ENCODE peak calls at places on chromosomes 11 and 22, in seven cellular contexts. H, J, D, P, M, W and A are unnamed samples. For H3K27me3, the result is how much of the 10 kb centered on the place peaks cover.

GRCh38 chr11:17564687-17565042 is 17.6 kb downstream of the OTOG start:
- DNase-seq in H (no peak), J (no peak), D (no peak), P (no peak), M (no peak), W (no peak), A (no peak)

GRCh38 chr11:134509381-134510068 is 97.5 kb upstream of the B3GAT1 start:
- DNase-seq in H (peak), J (no peak), D (no peak), P (no peak), M (no peak), W (no peak), A (no peak)

GRCh38 chr11:58616594-58616993 is 5.9 kb upstream of the CNTF start:
- DNase-seq in H (peak), J (no peak), D (peak), P (peak), M (no peak), W (no peak), A (peak)

GRCh38 chr11:69402251-69402892 is 79.1 kb upstream of the LINC01488 start:
- DNase-seq in H (no peak), J (no peak), D (no peak), P (no peak), M (no peak), W (no peak), A (no peak)

GRCh38 chr22:48602805-48603518 is 1224.7 kb downstream of the BRD1 start:
- DNase-seq in H (no peak), J (no peak), D (no peak), P (no peak), M (no peak), W (no peak), A (no peak)

GRCh38 chr11:123559418-123559817 is 95.0 kb downstream of the SCN3B start:
- DNase-seq in H (no peak), J (no peak), D (no peak), P (no peak), M (no peak), W (no peak), A (no peak)

GRCh38 chr11:107151158-107151557 is 132.9 kb upstream of the GUCY1A2 start:
- DNase-seq in H (no peak), J (no peak), D (no peak), P (no peak), M (no peak), W (no peak), A (no peak)

GRCh38 chr11:88175004-88175706 is at the start of gene RAB38:
- DNase-seq in H (peak), J (peak), D (peak), P (peak), M (no peak), W (no peak), A (no peak)

DNA sequence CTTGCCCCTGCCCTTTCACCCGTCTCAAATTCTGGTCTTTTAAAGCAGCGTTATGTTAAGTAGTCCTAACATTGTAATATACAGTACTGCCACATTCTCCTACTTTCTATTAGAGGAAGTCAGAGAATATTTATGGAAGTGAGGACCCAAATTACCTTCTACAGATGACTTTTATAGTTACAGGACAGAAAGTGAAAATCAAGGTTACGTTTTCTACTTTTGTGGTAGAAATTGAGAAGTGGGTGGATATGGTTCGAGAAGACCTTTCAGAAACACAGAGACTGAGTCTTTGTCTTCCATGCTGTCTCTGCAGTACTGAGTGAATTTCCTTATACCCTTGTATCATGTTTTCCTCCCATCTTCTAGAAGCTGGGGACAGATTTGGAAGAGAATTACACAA is 17.1 kb downstream of the SC5D start:
- DNase-seq in H (no peak), J (no peak), D (no peak), P (no peak), M (no peak), W (no peak), A (no peak)
- H3K27me3 ChIP-seq in H (under half), J (under half), D (under half), P (under half), M (under half), W (under half), A (under half)

DNA sequence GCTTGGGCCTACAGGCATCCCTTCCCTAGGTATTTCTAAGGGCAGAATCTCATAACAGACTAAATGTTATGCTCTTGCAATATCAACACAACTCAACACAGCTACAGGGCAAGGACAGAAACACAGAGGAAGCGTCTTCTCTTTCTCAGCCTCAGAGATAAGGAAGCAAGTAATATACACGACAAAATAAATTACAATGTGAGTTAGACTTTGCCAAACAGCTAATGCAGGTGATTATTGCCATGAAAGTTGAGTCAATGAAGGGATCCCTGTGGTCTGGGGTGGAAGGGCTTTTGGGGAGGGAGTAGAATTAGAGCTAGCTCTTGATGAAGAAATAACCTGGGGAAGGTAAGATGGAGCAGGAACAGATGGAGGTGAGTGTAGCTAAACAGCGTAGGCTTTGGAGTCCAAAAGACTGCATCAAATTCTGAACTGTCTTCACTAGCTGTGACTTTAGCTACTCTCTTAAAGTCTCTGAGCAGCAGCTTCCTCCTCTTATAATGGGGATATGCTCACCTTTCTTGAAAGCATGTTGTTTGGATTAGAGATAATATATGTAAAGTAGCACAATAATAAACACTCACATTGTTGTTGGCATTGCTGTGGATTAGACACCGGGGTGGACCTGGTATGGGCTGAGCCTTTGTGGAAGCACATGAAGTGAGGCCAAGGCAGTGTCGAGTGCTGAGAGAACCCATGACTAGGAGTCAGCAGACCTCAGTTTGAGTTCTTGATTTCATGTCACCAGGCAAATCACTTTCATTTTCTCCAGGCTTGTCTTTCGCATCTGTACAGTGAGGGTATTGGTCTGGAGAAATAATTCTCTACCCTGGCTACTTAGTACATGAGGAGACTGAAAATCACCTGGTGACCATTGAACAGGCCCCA is 41.0 kb upstream of the AQP11 start:
- DNase-seq in H (no peak), J (no peak), D (no peak), P (no peak), M (no peak), W (no peak), A (no peak)
- H3K4me3 ChIP-seq in H (no peak), J (no peak), D (no peak), P (no peak), M (no peak), W (no peak), A (no peak)

DNA sequence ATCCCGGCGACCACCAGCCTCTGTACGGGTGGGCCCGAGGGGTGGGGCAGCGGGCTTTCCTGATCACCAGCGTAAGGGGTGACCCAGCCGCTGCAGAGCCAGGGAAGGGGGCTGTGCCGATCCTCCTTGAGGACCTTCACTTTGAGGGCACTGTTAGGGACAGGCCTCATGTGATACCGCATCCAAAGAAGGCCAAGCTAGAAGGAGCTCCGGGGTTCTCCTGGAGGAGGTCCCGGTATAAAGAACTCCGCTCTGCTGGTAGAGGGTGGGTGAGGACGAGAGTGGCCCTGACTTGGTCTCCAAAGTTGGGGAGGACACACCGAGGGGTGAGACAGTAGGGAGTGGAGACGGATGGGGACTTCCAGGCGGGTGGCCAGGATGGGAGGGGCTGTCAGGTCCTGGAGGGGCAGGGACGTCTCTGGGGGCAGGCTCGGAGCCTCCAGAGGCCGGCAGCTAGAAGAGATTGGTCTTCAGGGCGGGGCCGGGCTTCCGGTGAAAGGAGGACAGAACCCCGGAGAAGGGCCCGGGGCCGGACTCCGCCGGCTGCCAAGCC is 4.6 kb downstream of the PHOX2A start:
- DNase-seq in H (no peak), J (peak), D (no peak), P (peak), M (no peak), W (no peak), A (no peak)
- TF ChIP-seq POLR2A in H (no peak), J (no peak), D (no peak), P (no peak), M (no peak), W (no peak), A (peak)

GRCh38 chr11:61709110-61709509 is 28.9 kb downstream of the DAGLA start:
- DNase-seq in H (no peak), J (no peak), D (no peak), P (no peak), M (no peak), W (no peak), A (no peak)

GRCh38 chr11:61707574-61707973 is 27.4 kb downstream of the DAGLA start:
- DNase-seq in H (no peak), J (no peak), D (no peak), P (no peak), M (no peak), W (no peak), A (no peak)

GRCh38 chr11:61711493-61711892 is 31.3 kb downstream of the DAGLA start:
- DNase-seq in H (no peak), J (no peak), D (no peak), P (no peak), M (no peak), W (no peak), A (no peak)

GRCh38 chr11:61711037-61711436 is 30.8 kb downstream of the DAGLA start:
- DNase-seq in H (no peak), J (no peak), D (no peak), P (no peak), M (no peak), W (no peak), A (no peak)

GRCh38 chr11:61709572-61709971 is 29.4 kb downstream of the DAGLA start:
- DNase-seq in H (no peak), J (no peak), D (no peak), P (no peak), M (no peak), W (no peak), A (no peak)
- H3K27me3 ChIP-seq in H (under half), J (under half), D (under half), P (under half), M (under half), W (under half), A (under half)

DNA sequence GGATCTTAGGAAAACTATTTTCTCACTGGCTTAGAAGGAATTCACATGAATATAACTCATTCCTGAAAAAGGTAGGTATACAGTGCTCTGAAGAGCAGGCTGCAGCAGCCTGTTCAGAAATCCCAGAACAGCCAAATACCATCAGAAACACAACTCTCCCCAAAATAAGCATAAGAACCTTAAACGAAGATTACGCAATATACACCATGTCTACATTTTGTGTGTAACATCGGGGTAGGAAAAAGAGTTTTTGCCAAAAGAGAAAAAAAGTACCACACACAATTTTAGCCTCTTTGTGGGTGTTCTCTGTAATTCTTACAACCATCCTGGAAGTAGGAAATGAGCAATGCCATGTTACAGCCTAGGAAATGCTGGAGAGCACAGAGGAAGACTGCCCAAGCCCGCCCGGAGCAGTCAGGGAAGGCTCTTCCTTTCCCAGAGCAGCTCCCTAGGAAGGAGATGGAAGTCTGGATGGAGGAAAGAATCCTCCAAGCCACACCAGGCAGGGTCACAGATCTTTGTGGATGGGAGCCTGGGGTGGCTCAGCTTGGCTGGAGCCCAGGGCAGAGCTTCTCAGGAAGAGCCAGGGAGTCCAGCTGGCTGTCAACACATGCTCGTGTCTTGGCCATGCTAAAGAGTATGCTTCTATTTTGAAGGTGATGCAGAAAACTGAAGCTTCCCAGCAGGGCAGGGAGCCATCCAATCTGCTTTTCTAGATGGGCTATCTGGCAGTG is 49.7 kb upstream of the ARFGAP3 start:
- DNase-seq in H (peak), J (no peak), D (no peak), P (peak), M (peak), W (no peak), A (peak)
- H3K4me3 ChIP-seq in H (no peak), J (no peak), D (no peak), P (no peak), M (no peak), W (no peak), A (no peak)

GRCh38 chr22:30385913-30386312 is 1.3 kb downstream of the RNF215 start:
- DNase-seq in H (no peak), J (no peak), D (no peak), P (no peak), M (no peak), W (no peak), A (no peak)

GRCh38 chr22:30386608-30386959 is 627 bp downstream of the RNF215 start:
- DNase-seq in H (peak), J (no peak), D (peak), P (peak), M (no peak), W (no peak), A (no peak)

GRCh38 chr22:30390974-30391691 is 3.9 kb upstream of the RNF215 start:
- DNase-seq in H (peak), J (peak), D (peak), P (no peak), M (no peak), W (peak), A (peak)

GRCh38 chr22:30383061-30383460 is 4.2 kb downstream of the RNF215 start:
- DNase-seq in H (no peak), J (no peak), D (no peak), P (no peak), M (no peak), W (no peak), A (no peak)

DNA sequence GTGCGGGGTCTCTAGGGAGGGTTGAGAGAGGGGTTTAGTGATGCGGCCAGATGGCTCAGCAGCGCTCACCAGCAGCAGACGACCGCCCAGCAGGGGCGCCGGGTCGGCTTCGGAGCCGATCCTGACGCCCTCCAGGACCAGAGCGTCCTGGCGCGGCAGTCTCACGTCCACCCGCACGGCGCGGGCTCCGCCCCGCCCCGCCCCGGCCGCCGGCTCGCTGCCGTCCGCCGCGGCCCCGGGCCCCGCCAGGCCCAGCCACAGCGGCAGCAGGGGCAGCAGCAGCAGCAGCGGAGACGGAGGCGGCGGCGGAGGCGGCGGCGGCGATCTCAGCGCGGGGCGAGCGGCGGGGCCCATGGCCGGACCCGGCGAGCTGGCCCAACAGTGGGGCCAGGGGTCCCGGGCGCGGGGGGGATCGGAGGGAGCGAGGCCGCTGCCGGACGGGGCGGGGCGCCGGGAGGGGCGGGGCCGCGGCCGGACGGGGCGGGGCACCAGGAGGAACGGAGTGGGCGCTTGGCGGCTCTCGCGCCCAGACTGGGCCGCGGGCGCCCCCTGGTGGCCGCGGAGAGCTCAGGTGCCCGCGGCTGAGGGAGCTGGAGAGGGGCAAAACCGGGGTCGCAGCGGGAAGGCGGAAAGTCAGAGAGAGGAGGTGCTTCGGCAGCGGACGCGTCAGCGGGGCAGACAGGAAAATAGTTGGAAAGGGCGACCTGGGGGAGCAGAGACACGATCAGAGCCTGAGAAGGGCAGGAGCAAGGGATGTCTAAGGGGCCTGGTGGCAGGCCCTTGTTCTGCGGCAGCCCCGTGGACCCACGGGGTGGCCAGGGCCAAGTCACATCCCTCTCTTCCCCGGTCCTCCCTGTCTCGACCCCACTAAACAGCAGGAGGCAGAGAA is at the start of gene RNF215:
- DNase-seq in H (peak), J (peak), D (peak), P (peak), M (peak), W (peak), A (peak)
- TF ChIP-seq POLR2A in H (no peak), J (no peak), D (no peak), P (peak), M (no peak), W (no peak), A (no peak)

GRCh38 chr11:45622283-45622682 is 43.1 kb downstream of the CHST1 start:
- DNase-seq in H (no peak), J (no peak), D (no peak), P (no peak), M (no peak), W (no peak), A (no peak)

GRCh38 chr11:45621541-45621940 is 43.9 kb downstream of the CHST1 start:
- DNase-seq in H (no peak), J (no peak), D (no peak), P (no peak), M (no peak), W (no peak), A (no peak)

GRCh38 chr11:45617886-45618601 is 47.4 kb downstream of the CHST1 start:
- DNase-seq in H (no peak), J (no peak), D (no peak), P (no peak), M (no peak), W (no peak), A (peak)

GRCh38 chr11:45618897-45619296 is 46.5 kb downstream of the CHST1 start:
- DNase-seq in H (no peak), J (no peak), D (no peak), P (no peak), M (no peak), W (no peak), A (no peak)

DNA sequence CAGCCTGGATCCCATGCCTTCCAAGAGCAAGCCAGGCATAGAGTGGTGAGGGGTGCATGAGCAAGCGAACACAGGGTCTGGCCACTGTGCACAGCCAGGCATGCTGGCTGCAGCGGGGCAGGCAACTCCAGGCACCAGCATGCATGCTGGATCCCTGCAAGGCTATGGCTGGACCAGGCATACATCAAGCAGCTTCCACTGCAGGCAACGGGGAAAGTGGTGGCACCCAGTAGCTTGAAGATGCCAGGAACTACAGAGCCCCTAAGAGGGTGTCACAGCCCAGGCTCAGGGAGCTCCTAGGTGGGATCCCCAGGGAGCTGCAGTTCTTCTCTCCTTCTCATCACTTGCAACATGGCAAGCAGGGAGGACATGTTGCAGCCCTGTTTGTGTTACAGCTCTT is 45.2 kb downstream of the CHST1 start:
- DNase-seq in H (no peak), J (no peak), D (no peak), P (no peak), M (no peak), W (no peak), A (no peak)
- H3K27me3 ChIP-seq in H (under half), J (under half), D (under half), P (under half), M (under half), W (under half), A (under half)

DNA sequence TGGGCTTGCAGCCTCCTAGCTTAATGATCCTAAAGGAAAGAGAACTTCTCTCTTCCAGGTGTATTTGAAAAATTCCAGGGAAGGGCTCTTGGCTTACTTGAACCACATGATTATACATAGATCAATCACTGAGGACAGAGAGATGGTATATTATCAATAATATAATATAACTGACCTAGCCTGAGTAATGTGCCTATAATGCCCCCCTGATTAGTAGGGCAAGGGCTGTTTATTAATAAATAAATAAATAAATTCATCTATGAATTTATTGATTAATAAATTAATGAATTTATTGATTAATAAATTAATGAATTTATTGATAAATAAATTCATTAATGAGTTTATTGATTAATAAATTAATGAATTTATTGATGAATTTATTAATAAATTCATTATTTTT is 48.0 kb upstream of the CEP295 start:
- DNase-seq in H (no peak), J (no peak), D (no peak), P (no peak), M (no peak), W (no peak), A (no peak)
- H3K4me3 ChIP-seq in H (no peak), J (no peak), D (no peak), P (no peak), M (no peak), W (no peak), A (no peak)

GRCh38 chr11:61690706-61691377 is 10.7 kb downstream of the DAGLA start:
- DNase-seq in H (no peak), J (no peak), D (no peak), P (no peak), M (no peak), W (no peak), A (no peak)
- TF ChIP-seq POLR2A in H (no peak), J (no peak), D (no peak), P (no peak), M (no peak), W (no peak), A (no peak)